ENCODE peak calls at places on chromosomes 13 and 19, in seven cellular contexts. S is tibial artery, G is neural crest cell, C is HL-60, T is stomach, Q is PC-3, P is OCI-LY7. M is an unnamed sample.

GRCh38 chr19:15684828-15685227 is 11.9 kb downstream of the CYP4F12 start:
- DNase-seq in Q (peak; percentile 21), S (no peak), G (no peak), T (no peak), C (no peak), P (no peak), M (no peak)

GRCh38 chr13:94251801-94252200 is 227.7 kb downstream of the DCT start:
- DNase-seq in G (no peak), S (no peak), T (no peak), Q (no peak), P (no peak), C (no peak), M (no peak)

GRCh38 chr19:35120492-35120891 is 4.9 kb downstream of the FXYD3 start:
- DNase-seq in G (no peak), S (peak; percentile 60), C (no peak), Q (peak; percentile 88), T (no peak), P (no peak), M (no peak)

GRCh38 chr13:100301418-100301817 is 212.5 kb downstream of the PCCA start:
- DNase-seq in C (no peak), P (no peak), G (no peak), T (no peak), S (no peak), Q (no peak), M (no peak)

GRCh38 chr13:91744284-91744683 is 345.9 kb downstream of the GPC5 start:
- DNase-seq in G (no peak), S (no peak), P (no peak), C (no peak), T (no peak), Q (no peak), M (no peak)

GRCh38 chr19:33399745-33400681 is 26.5 kb downstream of the CEBPG start:
- DNase-seq in P (no peak), G (no peak), T (no peak), Q (no peak), C (no peak), S (peak; percentile 15), M (peak; percentile 34)

GRCh38 chr19:34186205-34186604 is 13.9 kb downstream of the LSM14A start:
- DNase-seq in T (no peak), Q (no peak), S (no peak), P (no peak), C (no peak), G (no peak), M (no peak)

GRCh38 chr13:96000069-96000468 is 53.1 kb downstream of the UGGT2 start:
- DNase-seq in C (no peak), G (no peak), T (no peak), S (no peak), P (no peak), Q (no peak), M (no peak)

GRCh38 chr13:99237981-99238662 is 20.1 kb downstream of the GPR18 start:
- DNase-seq in Q (no peak), P (no peak), T (no peak), C (no peak), S (no peak), G (no peak), M (no peak)

GRCh38 chr19:51082641-51083040 is at the start of gene KLK14:
- DNase-seq in T (no peak), G (no peak), C (no peak), Q (no peak), P (no peak), S (no peak), M (no peak)

GRCh38 chr13:32086366-32086765 is 54.8 kb downstream of the FRY start:
- DNase-seq in T (no peak), P (no peak), C (no peak), G (no peak), Q (no peak), S (no peak), M (no peak)

GRCh38 chr13:40352385-40352778 is 314.1 kb downstream of the FOXO1 start:
- DNase-seq in P (no peak), Q (no peak), S (peak; percentile 51), G (no peak), C (no peak), T (no peak), M (no peak)

GRCh38 chr13:18953139-18953930 is 228.3 kb downstream of the TUBA3C start:
- DNase-seq in S (no peak), G (no peak), T (no peak), P (no peak), Q (no peak), C (no peak), M (no peak)

DNA sequence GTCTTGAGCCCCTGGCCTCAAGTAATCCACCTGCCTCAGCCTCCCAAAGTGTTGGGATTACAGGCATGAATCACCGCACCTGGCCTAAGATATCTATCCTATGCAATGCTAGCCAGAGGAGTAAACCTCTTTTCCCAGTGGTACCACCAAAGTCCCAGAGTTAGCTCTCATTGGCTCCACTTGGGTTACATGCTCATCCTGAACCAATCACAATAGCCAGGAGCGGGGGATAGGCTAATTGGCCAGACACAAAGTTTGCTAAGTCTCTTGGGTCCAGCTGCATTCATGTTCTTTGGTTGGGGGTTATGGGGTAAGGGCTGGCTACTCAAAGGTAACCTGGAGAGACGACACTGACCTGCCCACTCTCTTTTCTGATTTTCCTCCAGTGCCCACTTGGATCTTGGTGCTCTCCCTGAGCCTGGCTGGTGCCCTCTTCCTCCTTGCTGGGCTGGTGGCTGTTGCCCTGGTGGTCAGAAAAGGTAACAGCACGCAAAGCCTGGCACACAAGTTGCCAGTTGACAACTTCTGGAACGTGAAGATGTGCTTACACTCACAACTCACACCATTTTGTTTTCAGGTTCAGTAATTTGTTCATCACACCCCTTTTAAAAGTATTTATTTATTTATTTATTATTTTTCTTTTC is 7.8 kb downstream of the C19orf38 start:
- DNase-seq in T (no peak), C (peak; percentile 55), P (peak; percentile 58), Q (peak; percentile 62), S (no peak), G (no peak), M (no peak)
- TF ChIP-seq CTCF in T (no peak), C (peak; percentile 71), P (peak; percentile 76), Q (peak; percentile 74), S (peak; percentile 25), G (peak; percentile 59), M (peak; percentile 84)

DNA sequence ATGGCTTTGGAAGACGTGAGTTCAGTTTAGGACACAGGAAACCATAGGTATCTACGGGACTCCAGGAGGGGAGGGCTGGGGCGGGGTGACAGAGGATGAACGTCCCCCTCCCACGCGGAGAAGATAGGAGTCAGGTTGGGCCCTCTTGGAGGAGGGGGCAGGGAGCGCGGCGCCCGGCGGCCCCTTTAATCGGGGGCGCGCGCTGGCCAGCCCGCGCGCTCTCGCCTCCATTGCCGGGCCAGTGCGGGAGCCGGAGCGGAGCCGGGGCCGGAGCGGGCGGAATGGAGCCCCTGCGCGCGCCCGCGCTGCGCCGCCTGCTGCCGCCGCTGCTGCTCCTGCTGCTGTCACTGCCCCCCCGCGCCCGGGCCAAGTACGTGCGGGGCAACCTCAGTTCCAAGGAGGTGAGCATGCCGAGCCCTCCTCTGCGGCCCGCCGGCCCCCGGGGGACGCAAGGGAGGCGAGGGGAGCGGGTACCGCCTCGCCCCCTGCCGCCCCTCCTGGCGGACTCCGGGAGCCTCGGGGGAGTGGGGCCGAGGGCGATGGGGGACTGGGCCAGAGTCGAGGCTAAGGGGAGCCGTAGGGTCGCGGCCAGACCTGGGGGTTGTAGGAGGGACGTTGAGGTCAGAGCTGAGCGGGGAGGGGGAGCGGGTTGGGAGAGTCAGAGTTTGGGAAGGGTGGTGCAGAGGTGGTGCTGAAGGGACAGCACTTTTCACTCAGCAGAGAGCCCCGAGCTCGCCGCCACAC is at the start of gene TMEM145:
- DNase-seq in S (no peak), P (peak; percentile 53), G (peak; percentile 49), C (peak; percentile 25), Q (no peak), T (peak; percentile 56), M (no peak)
- TF ChIP-seq CTCF in S (no peak), P (peak; percentile 35), G (peak; percentile 37), C (no peak), Q (no peak), T (no peak), M (no peak)

DNA sequence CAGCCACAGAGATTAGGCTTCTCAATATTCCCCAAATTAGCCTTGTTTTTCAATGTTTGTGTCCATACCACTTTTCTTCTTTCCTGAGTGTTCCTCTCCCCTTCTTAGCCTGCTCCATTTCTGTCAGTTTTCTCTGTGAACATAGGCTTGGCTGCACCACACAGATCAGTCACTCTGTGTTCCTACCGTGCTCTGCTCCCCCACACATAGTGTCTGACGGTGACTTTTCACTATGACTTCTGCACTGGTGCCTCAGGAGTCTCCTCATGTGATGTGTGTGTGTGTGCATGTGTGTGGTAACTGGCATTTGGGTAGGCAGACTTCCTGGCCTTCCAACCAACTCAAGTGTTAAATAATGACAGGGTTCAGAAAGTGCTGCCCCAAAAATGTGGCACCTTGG is 47.9 kb upstream of the MYCBP2 start:
- DNase-seq in G (no peak), P (no peak), T (no peak), Q (no peak), S (no peak), C (peak; percentile 28), M (no peak)
- TF ChIP-seq CTCF in G (no peak), P (no peak), T (no peak), Q (no peak), S (no peak), C (no peak), M (no peak)

DNA sequence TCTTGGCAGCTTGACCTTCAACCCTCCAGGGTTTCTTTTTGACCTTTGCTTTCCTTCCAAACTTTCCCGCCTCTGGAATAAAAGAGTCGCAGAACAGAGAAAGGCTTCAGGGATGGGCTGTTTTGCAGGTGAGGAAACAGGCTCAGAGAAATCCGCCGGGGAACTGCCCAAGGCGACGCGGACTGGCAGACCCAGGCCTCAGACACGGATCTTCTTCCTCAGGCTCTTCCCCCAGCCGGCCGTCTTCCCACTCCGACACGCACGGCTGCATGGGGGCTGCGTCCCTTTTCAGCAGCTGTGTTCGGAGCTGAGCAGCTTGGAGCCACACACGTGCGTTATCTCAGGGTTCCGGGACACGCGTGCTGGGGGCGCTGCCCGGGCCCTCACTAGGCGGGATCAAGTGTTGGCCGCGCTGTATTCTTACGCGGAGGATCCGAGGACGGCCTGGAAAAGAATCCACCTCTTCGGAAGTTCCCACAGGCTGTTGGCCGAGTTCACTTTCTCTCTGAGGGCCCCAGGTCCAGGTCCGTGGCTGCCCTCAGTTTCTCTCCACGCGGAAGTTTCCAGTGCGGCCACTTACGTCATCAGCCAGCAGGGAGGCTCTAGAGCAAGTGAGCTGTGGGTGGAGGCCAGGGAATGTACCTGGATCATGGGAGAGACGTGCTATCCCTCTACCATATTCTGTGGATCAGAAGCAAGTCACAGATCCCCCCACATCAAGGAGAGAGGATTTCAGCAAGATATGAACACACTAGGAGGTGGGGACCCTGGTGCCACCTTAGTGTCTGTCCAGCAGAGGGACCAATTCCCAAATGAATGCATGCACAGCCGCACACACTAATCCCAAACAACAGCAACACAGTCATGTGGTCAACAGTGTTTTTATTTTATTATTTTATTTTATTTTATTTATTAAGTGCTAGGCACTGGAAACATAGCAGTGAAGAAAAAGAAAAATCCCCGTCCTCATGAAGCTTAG is 100.4 kb downstream of the ING1 start:
- DNase-seq in C (no peak), G (no peak), P (no peak), Q (no peak), S (no peak), T (no peak), M (no peak)
- TF ChIP-seq CTCF in C (no peak), G (peak; percentile 18), P (no peak), Q (peak; percentile 25), S (no peak), T (no peak), M (no peak)

GRCh38 chr13:57633950-57634828 is 2.6 kb downstream of the PCDH17 start:
- DNase-seq in T (no peak), C (no peak), P (no peak), S (peak; percentile 25), G (peak; percentile 2), Q (no peak), M (peak; percentile 38)
- TF ChIP-seq CTCF in T (no peak), C (no peak), P (no peak), S (no peak), G (peak; percentile 45), Q (no peak), M (no peak)

M was measured in CD14-positive monocyte.